ENCODE peak calls at places on chromosomes 12 and 14, in seven cellular contexts. L, A, K, C, O, B and I are unnamed samples.
A peak's percentile ranks its signal among the peaks of the same experiment; 100 is the strongest.

GRCh38 chr12:108340037-108340436 is 926 bp upstream of the CMKLR1 start:
- DNase-seq in L (no peak), O (no peak), B (no peak), C (no peak), K (no peak), A (no peak), I (no peak)

GRCh38 chr12:52672321-52672933 is 7.8 kb downstream of the KRT1 start:
- DNase-seq in L (no peak), C (no peak), K (no peak), B (no peak), O (no peak), A (no peak), I (no peak)

GRCh38 chr12:19402743-19403400 is 36.4 kb upstream of the AEBP2 start:
- DNase-seq in L (no peak), A (peak; percentile 63), K (no peak), O (no peak), B (no peak), C (no peak), I (no peak)

GRCh38 chr12:6567824-6568617 is at the start of gene NOP2:
- DNase-seq in C (peak; percentile 89), B (peak; percentile 94), L (peak; percentile 91), O (peak; percentile 85), K (peak; percentile 92), A (peak; percentile 83), I (peak; percentile 94)

GRCh38 chr12:113070117-113070906 is 13.8 kb downstream of the DTX1 start:
- DNase-seq in A (no peak), B (no peak), K (no peak), C (no peak), L (no peak), O (no peak), I (peak; percentile 62)

GRCh38 chr14:85532570-85532969 is 2.6 kb downstream of the FLRT2 start:
- DNase-seq in A (no peak), O (no peak), C (no peak), K (no peak), L (no peak), B (no peak), I (no peak)

GRCh38 chr12:118061011-118061875 is at the start of gene WSB2:
- DNase-seq in L (peak; percentile 84), K (peak; percentile 88), B (peak; percentile 87), O (peak; percentile 70), A (peak; percentile 50), C (peak; percentile 90), I (peak; percentile 87)

GRCh38 chr12:48924617-48925217 is 575 bp downstream of the FKBP11 start:
- DNase-seq in O (peak; percentile 51), C (no peak), L (peak; percentile 51), A (peak; percentile 46), K (peak; percentile 34), B (peak; percentile 70), I (peak; percentile 50)

GRCh38 chr12:65603428-65604351 is 220.6 kb upstream of the HMGA2 start:
- DNase-seq in A (peak; percentile 94), O (peak; percentile 45), K (no peak), C (peak; percentile 9), L (no peak), B (no peak), I (no peak)

GRCh38 chr14:23544511-23545447 is 6.8 kb downstream of the ZFHX2 start:
- DNase-seq in A (no peak), O (no peak), C (peak; percentile 23), L (no peak), K (no peak), B (no peak), I (no peak)

GRCh38 chr12:95637471-95638155 is 86.3 kb upstream of the USP44 start:
- DNase-seq in A (peak; percentile 100), O (no peak), L (no peak), K (no peak), C (no peak), B (no peak), I (no peak)

GRCh38 chr12:13094349-13094748 is 9.1 kb downstream of the GSG1 start:
- DNase-seq in K (no peak), O (no peak), B (no peak), C (no peak), A (peak; percentile 70), L (no peak), I (no peak)

GRCh38 chr12:11822071-11822818 is 172.8 kb downstream of the ETV6 start:
- DNase-seq in C (no peak), O (no peak), B (no peak), A (peak; percentile 87), K (peak; percentile 42), L (no peak), I (no peak)

GRCh38 chr12:112833939-112834338 is 42.4 kb downstream of the RPH3A start:
- DNase-seq in C (no peak), O (no peak), A (no peak), L (no peak), K (no peak), B (no peak), I (no peak)

GRCh38 chr12:124428136-124428791 is 133.4 kb downstream of the RFLNA start:
- DNase-seq in C (no peak), A (peak; percentile 86), K (peak; percentile 47), L (peak; percentile 80), O (no peak), B (peak; percentile 70), I (no peak)

GRCh38 chr14:69043598-69044267 is 64.6 kb upstream of the ACTN1 start:
- DNase-seq in L (peak; percentile 52), B (peak; percentile 66), K (peak; percentile 61), C (no peak), A (peak; percentile 77), O (no peak), I (no peak)

GRCh38 chr14:69041783-69042182 is 62.7 kb upstream of the ACTN1 start:
- DNase-seq in B (no peak), L (no peak), A (no peak), C (no peak), K (no peak), O (no peak), I (no peak)

GRCh38 chr14:69044296-69044695 is 65.2 kb upstream of the ACTN1 start:
- DNase-seq in C (no peak), K (no peak), L (no peak), O (no peak), B (no peak), A (no peak), I (no peak)

GRCh38 chr14:69043007-69043444 is 63.9 kb upstream of the ACTN1 start:
- DNase-seq in B (peak; percentile 56), K (peak; percentile 55), C (no peak), A (no peak), O (no peak), L (peak; percentile 55), I (peak; percentile 79)

DNA sequence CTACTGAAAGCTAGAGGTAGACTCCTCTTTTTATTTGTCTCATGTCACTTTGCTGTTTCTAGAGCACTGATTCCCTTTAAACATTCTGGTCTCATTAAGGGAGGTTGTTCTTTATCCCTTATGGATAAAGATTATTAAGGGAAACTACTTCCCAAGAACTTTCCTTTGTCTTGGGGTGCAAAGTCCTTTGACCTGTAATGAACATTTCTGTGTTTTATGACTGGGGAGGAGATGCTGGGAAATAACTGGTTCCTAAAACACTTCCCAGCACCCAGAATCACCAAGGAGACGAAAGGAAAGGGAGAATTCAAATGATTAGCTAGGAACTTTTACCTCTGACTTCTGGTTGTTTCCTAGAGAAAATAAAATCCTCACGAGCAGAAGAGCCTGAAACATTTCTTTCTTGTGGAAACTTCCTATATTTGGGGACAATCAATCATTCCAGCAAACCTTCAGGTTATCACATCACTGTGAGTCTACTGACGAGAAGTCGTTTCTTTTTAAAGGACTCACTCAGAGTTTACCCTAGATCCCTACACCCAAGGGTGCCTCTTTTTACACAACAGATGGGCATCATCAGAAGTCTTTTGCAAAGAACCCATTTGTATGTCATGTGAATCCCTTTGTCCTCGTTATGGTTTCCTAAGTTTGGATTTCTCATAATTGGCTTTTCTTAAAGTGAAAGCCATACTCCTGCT is 63.4 kb upstream of the ACTN1 start:
- DNase-seq in K (no peak), A (no peak), L (no peak), B (no peak), O (no peak), C (no peak), I (no peak)
- H3K4me1 ChIP-seq in K (peaks cover 43% of the 10 kb centered on the region), A (peaks cover 52% of the 10 kb centered on the region), L (peaks cover 16% of the 10 kb centered on the region), B (peaks cover 37% of the 10 kb centered on the region), O (no peaks in the 10 kb centered on the region), C (peaks cover 7% of the 10 kb centered on the region), I (no peaks in the 10 kb centered on the region)

GRCh38 chr12:122870867-122871664 is 24.9 kb downstream of the VPS37B start:
- DNase-seq in L (peak; percentile 20), C (no peak), O (peak; percentile 78), K (peak; percentile 61), B (no peak), A (peak; percentile 70), I (peak; percentile 31)

GRCh38 chr12:122870163-122870842 is 25.6 kb downstream of the VPS37B start:
- DNase-seq in C (no peak), B (no peak), K (no peak), A (no peak), O (no peak), L (no peak), I (no peak)

GRCh38 chr12:122872815-122873361 is 23.0 kb downstream of the VPS37B start:
- DNase-seq in C (no peak), K (no peak), L (no peak), A (no peak), B (no peak), O (no peak), I (no peak)

GRCh38 chr12:122873540-122873939 is 22.4 kb downstream of the VPS37B start:
- DNase-seq in B (no peak), O (no peak), A (no peak), K (no peak), L (no peak), C (no peak), I (no peak)

GRCh38 chr12:122871851-122872785 is 23.8 kb downstream of the VPS37B start:
- DNase-seq in B (no peak), O (peak; percentile 58), L (peak; percentile 34), A (peak; percentile 88), C (no peak), K (peak; percentile 73), I (no peak)
- TF ChIP-seq POLR2A in B (no peak), O (no peak), L (no peak), A (no peak), C (no peak), K (no peak), I (no peak)

DNA sequence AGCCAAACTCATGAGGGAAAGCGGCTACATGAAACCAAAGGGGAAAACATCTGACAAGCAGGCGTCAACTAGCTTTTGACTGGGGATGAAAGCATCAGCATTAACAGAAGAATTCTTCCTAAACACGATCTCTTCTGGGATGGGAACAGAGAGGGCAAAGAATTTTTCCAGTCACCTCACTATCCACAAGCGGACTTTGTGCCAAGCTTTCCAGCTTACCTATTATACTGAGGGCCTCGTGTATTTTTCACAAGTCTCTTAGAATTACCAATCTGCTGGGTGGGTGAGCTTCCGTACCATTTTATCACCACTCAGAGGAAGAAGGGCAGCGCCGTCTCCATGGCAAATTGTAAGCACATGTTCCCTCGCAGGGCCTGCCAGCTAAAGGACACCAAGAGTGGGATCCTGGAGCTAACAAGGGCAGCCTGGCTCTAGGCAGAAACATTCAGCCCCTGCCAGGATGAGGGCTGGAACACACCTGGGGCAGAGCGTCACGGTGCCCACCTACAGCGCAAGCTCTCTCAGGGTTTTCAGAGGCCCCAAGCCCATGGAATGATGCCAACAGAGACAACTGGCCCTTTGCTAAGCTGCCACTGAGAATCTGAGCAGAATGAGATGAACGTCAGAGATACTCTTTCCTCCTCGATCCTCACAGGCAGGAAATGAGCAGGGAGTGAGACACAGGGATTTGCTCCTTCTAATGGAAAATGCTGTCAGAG is 74.6 kb downstream of the CHGA start:
- DNase-seq in C (no peak), O (no peak), A (no peak), L (no peak), K (no peak), B (no peak), I (no peak)
- H3K27ac ChIP-seq in C (no peak overlapping the region), O (no peak overlapping the region), A (no peak overlapping the region), L (peak overlapping the region; percentile 88), K (no peak overlapping the region), B (no peak overlapping the region), I (no peak overlapping the region)

GRCh38 chr12:120677765-120678473 is 9.0 kb upstream of the MLEC start:
- DNase-seq in L (no peak), O (peak; percentile 27), A (no peak), B (no peak), C (no peak), K (peak; percentile 78), I (no peak)
- H3K4me1 ChIP-seq in L (no peaks in the 10 kb centered on the region), O (peaks cover 7% of the 10 kb centered on the region), A (no peaks in the 10 kb centered on the region), B (no peaks in the 10 kb centered on the region), C (no peaks in the 10 kb centered on the region), K (peaks cover 12% of the 10 kb centered on the region), I (no peaks in the 10 kb centered on the region)